ENCODE peak calls at places on chromosomes 12 and 14, in seven cellular contexts. Y is posterior cingulate gyrus; W is AG08395; F is NCI-H774; C is NCI-H1092; Q is stimulated activated CD4-positive, alpha-beta T cell treated with anti-CD3 and anti-CD28 coated beads, TNF-alpha, amount 100 ng/mL, for 4 hours; A is dermis blood vessel endothelial cell. L is an unnamed sample.

GRCh38 chr12:4145990-4146859 is 127.3 kb upstream of the CCND2 start:
- DNase-seq in C (no peak), Y (no peak), A (no peak), Q (peak; percentile 24), F (no peak), W (no peak), L (no peak)

GRCh38 chr14:50607181-50607580 is 47.2 kb downstream of the ATL1 start:
- DNase-seq in W (peak; percentile 65), Q (no peak), C (no peak), A (no peak), Y (no peak), F (no peak), L (no peak)

GRCh38 chr14:37091651-37092050 is 80.8 kb downstream of the SLC25A21 start:
- DNase-seq in Y (no peak), A (no peak), W (no peak), C (no peak), F (no peak), Q (no peak), L (no peak)

GRCh38 chr14:91925727-91926121 is 21.8 kb downstream of the FBLN5 start:
- DNase-seq in Q (no peak), Y (no peak), W (no peak), F (no peak), C (no peak), A (no peak), L (no peak)

GRCh38 chr12:122004633-122005071 is 17.0 kb upstream of the BCL7A start:
- DNase-seq in C (no peak), A (no peak), Q (no peak), Y (no peak), F (no peak), W (peak; percentile 25), L (no peak)

GRCh38 chr14:50059773-50060629 is 56.4 kb downstream of the VCPKMT start:
- DNase-seq in Q (no peak), Y (no peak), C (peak; percentile 24), F (no peak), W (no peak), A (no peak), L (no peak)

GRCh38 chr12:124368421-124369032 is 73.6 kb downstream of the RFLNA start:
- DNase-seq in F (no peak), A (no peak), C (no peak), Q (no peak), Y (no peak), W (no peak), L (no peak)

GRCh38 chr12:68406134-68406576 is 74.0 kb upstream of the MDM1 start:
- DNase-seq in A (peak; percentile 96), Q (no peak), Y (peak; percentile 52), W (peak; percentile 85), F (no peak), C (no peak), L (no peak)

GRCh38 chr12:108332791-108333382 is 6.2 kb downstream of the CMKLR1 start:
- DNase-seq in A (peak; percentile 19), Q (no peak), Y (no peak), C (no peak), F (no peak), W (peak; percentile 56), L (no peak)

GRCh38 chr14:74616507-74616906 is 4.5 kb upstream of the LTBP2 start:
- DNase-seq in Q (no peak), C (no peak), W (peak; percentile 73), A (peak; percentile 92), Y (no peak), F (no peak), L (no peak)

GRCh38 chr14:97024300-97024699 is 227.1 kb downstream of the VRK1 start:
- DNase-seq in Y (no peak), Q (no peak), W (no peak), C (no peak), A (no peak), F (no peak), L (no peak)

GRCh38 chr14:105166571-105167302 is 1.8 kb downstream of the JAG2 start:
- DNase-seq in Q (no peak), F (no peak), Y (no peak), A (no peak), W (no peak), C (no peak), L (no peak)

GRCh38 chr14:59176764-59177163 is 11.7 kb upstream of the DAAM1 start:
- DNase-seq in W (no peak), Y (no peak), C (no peak), Q (no peak), A (no peak), F (no peak), L (no peak)

GRCh38 chr14:69079188-69079742 is 73.7 kb downstream of the DCAF5 start:
- DNase-seq in C (no peak), W (peak; percentile 65), A (peak; percentile 88), Q (no peak), Y (no peak), F (no peak), L (no peak)

GRCh38 chr14:28515571-28515970 is 251.0 kb upstream of the FOXG1 start:
- DNase-seq in C (no peak), W (no peak), Q (no peak), A (no peak), Y (no peak), F (no peak), L (no peak)

GRCh38 chr14:47899685-47900084 is 224.3 kb upstream of the MDGA2 start:
- DNase-seq in W (no peak), F (no peak), C (no peak), Q (no peak), Y (no peak), A (no peak), L (no peak)

GRCh38 chr12:21819236-21819635 is 44.7 kb upstream of the KCNJ8 start:
- DNase-seq in F (no peak), A (no peak), W (no peak), C (no peak), Y (no peak), Q (no peak), L (no peak)

GRCh38 chr12:27790179-27790578 is 10.1 kb upstream of the MANSC4 start:
- DNase-seq in A (no peak), C (no peak), Y (no peak), W (no peak), Q (no peak), F (no peak), L (no peak)

GRCh38 chr14:89486505-89486904 is 69.5 kb upstream of the FOXN3 start:
- DNase-seq in Y (no peak), F (no peak), C (no peak), A (no peak), Q (no peak), W (no peak), L (no peak)

GRCh38 chr12:2919249-2919648 is 28.6 kb downstream of the TULP3 start:
- DNase-seq in W (no peak), F (no peak), A (peak; percentile 79), Y (no peak), Q (no peak), C (no peak), L (no peak)

GRCh38 chr14:61355892-61356325 is 34.5 kb downstream of the PRKCH start:
- DNase-seq in A (peak; percentile 100), Y (no peak), Q (no peak), F (no peak), C (no peak), W (peak; percentile 6), L (no peak)

GRCh38 chr12:67415473-67415872 is 146.3 kb downstream of the CAND1 start:
- DNase-seq in F (peak; percentile 14), A (no peak), W (peak; percentile 62), C (peak; percentile 46), Q (no peak), Y (no peak), L (peak; percentile 20)

GRCh38 chr12:6211421-6211869 is 11.2 kb downstream of the CD9 start:
- DNase-seq in A (no peak), Y (no peak), F (no peak), C (no peak), W (peak; percentile 93), Q (no peak), L (no peak)

GRCh38 chr12:127628655-127629054 is 638.3 kb upstream of the TMEM132C start:
- DNase-seq in F (no peak), A (no peak), C (no peak), Q (no peak), W (peak; percentile 88), Y (no peak), L (no peak)

GRCh38 chr14:63899953-63900352 is 47.1 kb downstream of the SYNE2 start:
- DNase-seq in F (no peak), Y (no peak), C (no peak), Q (no peak), W (no peak), A (peak; percentile 56), L (no peak)

GRCh38 chr12:124130717-124131670 is 158.0 kb downstream of the ZNF664 start:
- DNase-seq in W (no peak), Q (no peak), A (no peak), F (peak; percentile 74), C (peak; percentile 41), Y (no peak), L (peak; percentile 78)

GRCh38 chr14:101313268-101313667 is 248.0 kb upstream of the DIO3 start:
- DNase-seq in Y (no peak), C (no peak), A (no peak), F (no peak), W (no peak), Q (no peak), L (no peak)

GRCh38 chr14:79840068-79840467 is 371.2 kb downstream of the DIO2 start:
- DNase-seq in A (no peak), Y (no peak), W (no peak), F (no peak), Q (no peak), C (no peak), L (no peak)

GRCh38 chr14:39474416-39474911 is 42.2 kb upstream of the FBXO33 start:
- DNase-seq in W (no peak), Q (no peak), C (no peak), F (no peak), A (no peak), Y (no peak), L (no peak)

GRCh38 chr14:67218126-67218525 is 23.1 kb upstream of the PALS1 start:
- DNase-seq in Y (no peak), Q (no peak), W (no peak), A (no peak), C (no peak), F (no peak), L (no peak)

L was measured in NCI-H748 treated with DMSO at 0.1 percent for 48 hours.